ENCODE peak calls at places on chromosome 5, in ten cellular contexts. K is astrocyte, S is HCT116, M is H1, H is OCI-LY7, O is neural progenitor cell, L is GM23338, G is K562, I is IMR-90, U is hepatocyte. W is an unnamed sample.

GRCh38 chr5:133396187-133396621 is 216.1 kb downstream of the FSTL4 start:
- DNase-seq in K (no peak), S (no peak), M (peak; percentile 52), H (no peak), O (peak; percentile 90), L (peak; percentile 49), G (no peak), I (no peak), U (no peak), W (no peak)

GRCh38 chr5:75016896-75017295 is 35.5 kb downstream of the GCNT4 start:
- DNase-seq in K (no peak), S (no peak), M (no peak), H (no peak), O (no peak), L (no peak), G (no peak), I (no peak), U (no peak), W (no peak)

GRCh38 chr5:109740329-109740728 is 50.6 kb downstream of the MAN2A1 start:
- DNase-seq in K (peak; percentile 58), S (no peak), M (no peak), H (no peak), O (peak; percentile 28), L (peak; percentile 18), G (no peak), I (peak; percentile 34), U (no peak), W (peak; percentile 55)

GRCh38 chr5:100595152-100595811 is 60.1 kb downstream of the FAM174A start:
- DNase-seq in K (peak; percentile 97), S (no peak), M (no peak), H (no peak), O (no peak), L (no peak), G (no peak), I (peak; percentile 97), U (peak; percentile 72), W (no peak)

GRCh38 chr5:179771496-179771895 is 22.3 kb upstream of the LTC4S start:
- DNase-seq in K (no peak), S (no peak), M (no peak), H (no peak), O (no peak), L (no peak), G (no peak), I (no peak), U (no peak), W (no peak)

GRCh38 chr5:159899067-159900049 is 16.9 kb upstream of the ADRA1B start:
- DNase-seq in K (peak; percentile 75), S (no peak), M (no peak), H (no peak), O (no peak), L (no peak), G (no peak), I (peak; percentile 70), U (no peak), W (no peak)

GRCh38 chr5:147773587-147773986 is 8.9 kb downstream of the JAKMIP2 start:
- DNase-seq in K (no peak), S (no peak), M (no peak), H (no peak), O (no peak), L (no peak), G (no peak), I (no peak), U (no peak), W (no peak)

GRCh38 chr5:16534280-16534679 is 68.7 kb upstream of the ZNF622 start:
- DNase-seq in K (no peak), S (no peak), M (no peak), H (no peak), O (no peak), L (no peak), G (no peak), I (no peak), U (no peak), W (no peak)

GRCh38 chr5:35855221-35855620 is 1.5 kb upstream of the IL7R start:
- DNase-seq in K (no peak), S (no peak), M (no peak), H (no peak), O (no peak), L (no peak), G (no peak), I (no peak), U (no peak), W (no peak)

GRCh38 chr5:35856186-35857003 is at the start of gene IL7R:
- DNase-seq in K (peak; percentile 67), S (no peak), M (no peak), H (peak; percentile 79), O (no peak), L (no peak), G (no peak), I (peak; percentile 79), U (no peak), W (no peak)

GRCh38 chr5:35859101-35859661 is 2.5 kb downstream of the IL7R start:
- DNase-seq in K (peak; percentile 60), S (no peak), M (no peak), H (peak; percentile 51), O (peak; percentile 39), L (peak; percentile 2), G (no peak), I (peak; percentile 28), U (no peak), W (no peak)

GRCh38 chr5:35857004-35857345 is 284 bp downstream of the IL7R start:
- DNase-seq in K (peak; percentile 74), S (no peak), M (no peak), H (no peak), O (no peak), L (no peak), G (no peak), I (no peak), U (no peak), W (no peak)

DNA sequence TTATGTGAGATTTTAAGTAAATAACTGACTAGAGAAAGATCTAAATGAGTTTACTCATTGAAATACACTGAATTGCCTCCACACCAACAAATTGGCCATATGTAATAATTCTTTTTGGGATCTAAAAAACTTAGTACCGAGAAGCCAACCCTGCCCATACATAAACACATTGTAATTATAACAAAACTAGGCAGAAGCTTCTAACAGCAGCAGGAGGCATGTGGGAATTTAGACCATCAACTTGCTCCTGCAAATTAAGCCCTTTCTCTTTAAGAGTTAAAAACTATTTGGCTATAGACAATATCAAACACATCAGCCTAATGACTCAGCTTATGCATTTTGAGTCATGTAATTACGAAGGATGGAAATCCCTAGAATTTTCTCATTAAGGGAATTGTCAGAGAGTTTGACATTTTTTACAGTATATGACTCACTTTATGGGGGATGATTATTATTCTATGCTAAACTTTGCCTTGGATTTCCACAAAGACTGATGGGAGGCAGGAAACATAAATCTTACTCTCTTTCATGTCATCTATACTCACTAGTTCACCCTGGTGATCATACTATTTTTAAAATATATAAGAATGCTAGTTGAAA is 1.0 kb downstream of the IL7R start:
- DNase-seq in K (peak; percentile 92), S (no peak), M (no peak), H (no peak), O (no peak), L (no peak), G (no peak), I (peak; percentile 91), U (no peak), W (no peak)
- H3K4me1 ChIP-seq in K (peaks cover 40% of the 10 kb centered on the region), S (no peaks in the 10 kb centered on the region), M (peaks cover 7% of the 10 kb centered on the region), H (peaks cover 62% of the 10 kb centered on the region), O (peaks cover 12% of the 10 kb centered on the region), L (peaks cover 41% of the 10 kb centered on the region), G (no peaks in the 10 kb centered on the region), I (peaks cover 14% of the 10 kb centered on the region), U (no peaks in the 10 kb centered on the region), W (peaks cover 4% of the 10 kb centered on the region)

GRCh38 chr5:142314129-142314528 is 10.7 kb downstream of the SPRY4 start:
- DNase-seq in K (no peak), S (no peak), M (no peak), H (no peak), O (no peak), L (no peak), G (no peak), I (no peak), U (no peak), W (no peak)

GRCh38 chr5:142316051-142316450 is 8.8 kb downstream of the SPRY4 start:
- DNase-seq in K (no peak), S (no peak), M (no peak), H (no peak), O (no peak), L (no peak), G (no peak), I (peak; percentile 67), U (peak; percentile 43), W (peak; percentile 25)

GRCh38 chr5:142316681-142317080 is 8.1 kb downstream of the SPRY4 start:
- DNase-seq in K (no peak), S (no peak), M (no peak), H (no peak), O (no peak), L (no peak), G (no peak), I (no peak), U (no peak), W (no peak)

GRCh38 chr5:142314606-142315005 is 10.2 kb downstream of the SPRY4 start:
- DNase-seq in K (no peak), S (no peak), M (peak; percentile 44), H (no peak), O (no peak), L (no peak), G (no peak), I (no peak), U (no peak), W (no peak)

DNA sequence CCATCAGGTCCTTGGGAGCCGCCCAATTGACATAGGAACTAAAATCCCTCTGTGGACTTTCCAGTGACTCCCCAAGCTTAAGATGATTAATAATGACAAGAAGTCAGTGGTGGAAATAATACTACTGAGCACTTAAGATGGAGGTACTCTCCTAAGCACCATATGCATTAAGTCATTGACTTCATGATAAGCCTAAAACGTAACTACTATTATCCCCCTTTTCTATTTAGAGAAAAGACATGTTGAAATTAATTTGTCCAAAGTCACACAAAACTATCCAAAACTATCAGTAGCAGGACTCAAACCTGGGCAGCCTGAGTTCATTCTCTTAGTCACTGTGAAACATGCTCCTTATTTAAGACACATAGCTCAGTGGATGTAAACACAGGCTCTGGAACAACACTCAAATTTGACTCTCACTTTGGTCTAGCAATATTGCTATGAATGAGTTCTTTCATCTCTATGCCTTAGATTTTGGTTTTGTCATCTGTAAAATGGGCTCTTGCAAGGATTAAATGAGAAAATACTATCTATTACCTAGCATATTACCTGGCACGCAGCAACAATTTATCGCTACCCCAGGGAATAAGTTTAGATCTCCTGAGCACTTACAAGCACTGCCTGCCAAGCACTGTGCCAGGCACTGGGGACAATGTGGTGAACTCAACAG is 9.5 kb downstream of the SPRY4 start:
- DNase-seq in K (no peak), S (no peak), M (no peak), H (no peak), O (no peak), L (no peak), G (no peak), I (peak; percentile 36), U (no peak), W (no peak)
- H4K20me1 ChIP-seq in K (peaks cover 100% of the 10 kb centered on the region), S (peaks cover 60% of the 10 kb centered on the region), M (peaks cover 51% of the 10 kb centered on the region), H (no peaks in the 10 kb centered on the region), O (peaks cover 27% of the 10 kb centered on the region), L (peaks cover 98% of the 10 kb centered on the region), G (peaks cover 29% of the 10 kb centered on the region), I (peaks cover 100% of the 10 kb centered on the region), U (peaks cover 11% of the 10 kb centered on the region), W (no peaks in the 10 kb centered on the region)

DNA sequence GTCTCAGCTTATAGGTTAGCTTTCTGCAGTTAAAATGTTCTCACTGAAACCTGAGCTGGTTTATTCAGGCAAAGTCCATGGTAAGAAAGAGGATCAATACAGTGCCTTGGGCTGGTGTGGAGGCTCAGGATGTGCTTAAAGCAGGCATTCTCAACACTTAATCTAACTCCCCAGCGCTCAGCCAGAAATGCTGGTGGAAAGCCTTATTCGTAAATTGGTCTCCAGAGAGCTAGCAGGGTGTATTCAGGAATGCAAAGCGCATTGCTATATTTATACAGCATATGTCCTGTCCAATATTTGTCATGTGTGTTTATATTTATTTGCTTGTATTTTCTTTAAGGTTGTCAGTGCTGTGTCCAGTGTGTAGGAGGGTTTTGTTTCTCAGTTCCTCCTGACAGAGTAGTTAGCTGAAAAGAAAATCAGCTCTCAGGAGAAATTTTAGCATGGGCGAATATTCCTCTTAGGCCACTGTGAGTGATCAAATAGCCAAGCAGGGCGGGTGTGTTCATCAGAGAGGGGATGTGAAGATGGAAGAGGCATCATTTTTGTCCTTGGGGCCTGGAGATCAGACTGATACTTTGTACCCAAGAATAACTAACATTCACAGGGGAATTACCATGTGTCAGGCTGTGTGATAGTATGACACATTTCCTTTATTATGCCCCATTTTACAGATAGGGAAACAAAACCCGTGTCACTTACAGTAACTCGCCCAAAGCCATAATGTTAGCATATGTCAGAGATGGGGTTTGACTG is 65.8 kb downstream of the DOCK2 start:
- DNase-seq in K (no peak), S (no peak), M (no peak), H (peak; percentile 15), O (peak; percentile 46), L (no peak), G (no peak), I (no peak), U (no peak), W (no peak)
- H3K4me1 ChIP-seq in K (peaks cover 33% of the 10 kb centered on the region), S (no peaks in the 10 kb centered on the region), M (no peaks in the 10 kb centered on the region), H (peaks cover 49% of the 10 kb centered on the region), O (peaks cover 13% of the 10 kb centered on the region), L (no peaks in the 10 kb centered on the region), G (no peaks in the 10 kb centered on the region), I (peaks cover 25% of the 10 kb centered on the region), U (peaks cover 7% of the 10 kb centered on the region), W (no peaks in the 10 kb centered on the region)

DNA sequence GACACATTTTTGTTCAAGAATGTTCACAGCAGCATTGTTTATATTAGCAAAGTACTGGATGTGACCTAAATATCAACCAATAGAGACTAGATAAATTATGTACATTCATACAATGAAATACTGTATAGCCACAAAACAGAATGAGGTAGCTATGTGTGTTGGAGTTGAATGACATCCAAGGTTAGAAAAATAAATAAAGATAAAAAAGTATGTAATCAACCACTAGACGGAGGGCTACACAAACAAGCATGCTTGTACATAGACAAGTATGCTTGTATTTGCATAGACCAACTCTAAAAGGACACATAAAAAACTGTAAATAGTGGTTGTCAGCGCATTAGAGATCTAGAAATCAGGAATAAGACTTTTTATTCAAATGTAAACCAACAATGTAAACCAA is 3.0 kb downstream of the FEM1C start:
- DNase-seq in K (no peak), S (no peak), M (no peak), H (no peak), O (no peak), L (no peak), G (no peak), I (peak; percentile 15), U (no peak), W (no peak)
- H4K20me1 ChIP-seq in K (peaks cover 74% of the 10 kb centered on the region), S (peaks cover 12% of the 10 kb centered on the region), M (peaks cover 20% of the 10 kb centered on the region), H (peaks cover 45% of the 10 kb centered on the region), O (peaks cover 66% of the 10 kb centered on the region), L (peaks cover 53% of the 10 kb centered on the region), G (peaks cover 5% of the 10 kb centered on the region), I (peaks cover 68% of the 10 kb centered on the region), U (peaks cover 59% of the 10 kb centered on the region), W (peaks cover 54% of the 10 kb centered on the region)

W was measured in MM.1S.